ENCODE peak calls at places on chromosome 18, in six cellular contexts. M is right cardiac atrium, B is brain microvascular endothelial cell, G is SJSA1, S is fibroblast of lung, C is H9. H is an unnamed sample.
A peak's percentile ranks its signal among the peaks of the same experiment; 100 is the strongest.

GRCh38 chr18:66533693-66534092 is 70.2 kb downstream of the CDH19 start:
- DNase-seq in M (no peak), B (no peak), G (no peak), S (no peak), C (no peak), H (no peak)

GRCh38 chr18:7897119-7897518 is 330.0 kb downstream of the PTPRM start:
- DNase-seq in M (peak; percentile 22), B (no peak), G (no peak), S (no peak), C (no peak), H (no peak)

GRCh38 chr18:33010149-33010548 is 237.3 kb upstream of the KLHL14 start:
- DNase-seq in M (no peak), B (no peak), G (peak; percentile 11), S (no peak), C (no peak), H (no peak)

GRCh38 chr18:44731866-44732555 is 51.3 kb downstream of the SETBP1 start:
- DNase-seq in M (no peak), B (peak; percentile 39), G (no peak), S (no peak), C (no peak), H (no peak)

GRCh38 chr18:12308386-12309100 is 502 bp downstream of the TUBB6 start:
- DNase-seq in M (peak; percentile 94), B (peak; percentile 70), G (peak; percentile 93), S (peak; percentile 94), C (peak; percentile 66), H (no peak)

GRCh38 chr18:55477537-55478300 is 110.3 kb downstream of the TCF4 start:
- DNase-seq in M (no peak), B (no peak), G (peak; percentile 73), S (peak; percentile 76), C (no peak), H (no peak)

GRCh38 chr18:25111382-25112070 is 240.4 kb downstream of the ZNF521 start:
- DNase-seq in M (no peak), B (no peak), G (no peak), S (peak; percentile 37), C (no peak), H (no peak)

GRCh38 chr18:50038448-50038847 is 156.5 kb downstream of the MYO5B start:
- DNase-seq in M (no peak), B (peak; percentile 51), G (no peak), S (no peak), C (no peak), H (no peak)

GRCh38 chr18:79511271-79511670 is 115.5 kb downstream of the NFATC1 start:
- DNase-seq in M (peak; percentile 11), B (no peak), G (no peak), S (no peak), C (peak; percentile 12), H (no peak)

GRCh38 chr18:49013961-49014604 is 63.3 kb upstream of the SMAD7 start:
- DNase-seq in M (no peak), B (no peak), G (no peak), S (no peak), C (peak; percentile 27), H (no peak)

GRCh38 chr18:31723998-31724711 is 36.5 kb downstream of the SLC25A52 start:
- DNase-seq in M (peak; percentile 42), B (no peak), G (no peak), S (peak; percentile 18), C (no peak), H (no peak)

GRCh38 chr18:44548291-44549221 is 132.1 kb upstream of the SETBP1 start:
- DNase-seq in M (peak; percentile 17), B (peak; percentile 41), G (peak; percentile 14), S (peak; percentile 41), C (no peak), H (no peak)

GRCh38 chr18:37430346-37431076 is 135.1 kb downstream of the CELF4 start:
- DNase-seq in M (no peak), B (no peak), G (no peak), S (no peak), C (peak; percentile 83), H (no peak)

GRCh38 chr18:48926420-48926857 is 24.3 kb downstream of the SMAD7 start:
- DNase-seq in M (no peak), B (no peak), G (no peak), S (no peak), C (no peak), H (no peak)

GRCh38 chr18:57787068-57787682 is 15.9 kb downstream of the ATP8B1 start:
- DNase-seq in M (no peak), B (no peak), G (no peak), S (no peak), C (no peak), H (no peak)

GRCh38 chr18:3035635-3036034 is 22.7 kb upstream of the LPIN2 start:
- DNase-seq in M (no peak), B (no peak), G (no peak), S (no peak), C (no peak), H (no peak)

GRCh38 chr18:71442830-71443229 is 1101.3 kb downstream of the CBLN2 start:
- DNase-seq in M (no peak), B (no peak), G (no peak), S (peak; percentile 82), C (no peak), H (no peak)

GRCh38 chr18:35289293-35290069 is 548 bp downstream of the ZSCAN30 start:
- DNase-seq in M (no peak), B (no peak), G (peak; percentile 23), S (peak; percentile 18), C (peak; percentile 31), H (no peak)

GRCh38 chr18:60556326-60556725 is 183.8 kb upstream of the MC4R start:
- DNase-seq in M (no peak), B (no peak), G (no peak), S (no peak), C (no peak), H (no peak)

GRCh38 chr18:62387257-62387656 is 62.1 kb downstream of the TNFRSF11A start:
- DNase-seq in M (no peak), B (no peak), G (no peak), S (no peak), C (no peak), H (no peak)

GRCh38 chr18:55748227-55748738 is 160.3 kb upstream of the TCF4 start:
- DNase-seq in M (no peak), B (no peak), G (no peak), S (no peak), C (no peak), H (no peak)

GRCh38 chr18:56789004-56789888 is 138.1 kb downstream of the WDR7 start:
- DNase-seq in M (peak; percentile 27), B (peak; percentile 51), G (peak; percentile 9), S (peak; percentile 26), C (peak; percentile 59), H (no peak)

GRCh38 chr18:70172225-70172624 is 33.3 kb downstream of the RTTN start:
- DNase-seq in M (no peak), B (no peak), G (no peak), S (peak; percentile 61), C (no peak), H (no peak)

GRCh38 chr18:49650426-49650891 is 88.6 kb downstream of the LIPG start:
- DNase-seq in M (no peak), B (no peak), G (no peak), S (no peak), C (no peak), H (no peak)

GRCh38 chr18:35618703-35619102 is 37.2 kb downstream of the GALNT1 start:
- DNase-seq in M (no peak), B (no peak), G (peak; percentile 23), S (no peak), C (no peak), H (no peak)

GRCh38 chr18:43893001-43893637 is 615.8 kb upstream of the SYT4 start:
- DNase-seq in M (no peak), B (peak; percentile 90), G (peak; percentile 55), S (peak; percentile 94), C (no peak), H (no peak)

GRCh38 chr18:44922968-44923367 is 242.3 kb downstream of the SETBP1 start:
- DNase-seq in M (no peak), B (no peak), G (no peak), S (peak; percentile 73), C (no peak), H (no peak)

GRCh38 chr18:42001801-42002200 is 46.8 kb downstream of the PIK3C3 start:
- DNase-seq in M (no peak), B (no peak), G (no peak), S (no peak), C (no peak), H (no peak)
- H3K27ac ChIP-seq in M (no peak overlapping the region), B (no peak overlapping the region), G (no peak overlapping the region), S (no peak overlapping the region), C (no peak overlapping the region), H (no peak overlapping the region)

GRCh38 chr18:9210996-9211395 is 74.4 kb downstream of the ANKRD12 start:
- DNase-seq in M (no peak), B (peak; percentile 1), G (no peak), S (no peak), C (no peak), H (no peak)

GRCh38 chr18:9209230-9209629 is 72.6 kb downstream of the ANKRD12 start:
- DNase-seq in M (no peak), B (no peak), G (no peak), S (peak; percentile 62), C (no peak), H (no peak)

GRCh38 chr18:9216459-9216858 is 79.9 kb downstream of the ANKRD12 start:
- DNase-seq in M (no peak), B (no peak), G (no peak), S (no peak), C (no peak), H (no peak)

GRCh38 chr18:9215221-9215933 is 78.8 kb downstream of the ANKRD12 start:
- DNase-seq in M (no peak), B (no peak), G (no peak), S (no peak), C (no peak), H (no peak)

DNA sequence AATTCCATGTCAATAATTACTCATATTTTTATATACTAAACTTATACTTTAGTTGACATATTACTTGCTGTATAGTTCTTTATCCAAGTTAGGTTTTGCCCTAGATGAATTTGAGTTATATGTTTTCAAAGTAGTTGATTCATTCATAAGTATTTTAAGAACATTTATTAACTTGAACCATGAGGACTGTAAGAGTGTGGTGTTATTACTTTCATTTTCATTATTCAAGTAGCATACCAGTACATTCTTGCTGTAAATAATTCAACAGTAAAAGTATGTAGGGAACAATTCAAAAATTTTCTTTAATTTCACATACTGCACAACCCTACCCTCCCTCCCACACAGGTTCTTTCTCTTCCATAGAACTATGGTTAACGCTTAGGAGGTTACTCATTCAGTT is 75.4 kb downstream of the ANKRD12 start:
- DNase-seq in M (no peak), B (no peak), G (no peak), S (no peak), C (no peak), H (no peak)
- H3K27ac ChIP-seq in M (no peak overlapping the region), B (no peak overlapping the region), G (no peak overlapping the region), S (no peak overlapping the region), C (no peak overlapping the region), H (no peak overlapping the region)

GRCh38 chr18:76528477-76529432 is 33.7 kb upstream of the ZNF516 start:
- DNase-seq in M (no peak), B (peak; percentile 31), G (no peak), S (peak; percentile 86), C (no peak), H (no peak)
- H3K27ac ChIP-seq in M (no peak overlapping the region), B (no peak overlapping the region), G (no peak overlapping the region), S (peak overlapping the region; percentile 72), C (no peak overlapping the region), H (no peak overlapping the region)

DNA sequence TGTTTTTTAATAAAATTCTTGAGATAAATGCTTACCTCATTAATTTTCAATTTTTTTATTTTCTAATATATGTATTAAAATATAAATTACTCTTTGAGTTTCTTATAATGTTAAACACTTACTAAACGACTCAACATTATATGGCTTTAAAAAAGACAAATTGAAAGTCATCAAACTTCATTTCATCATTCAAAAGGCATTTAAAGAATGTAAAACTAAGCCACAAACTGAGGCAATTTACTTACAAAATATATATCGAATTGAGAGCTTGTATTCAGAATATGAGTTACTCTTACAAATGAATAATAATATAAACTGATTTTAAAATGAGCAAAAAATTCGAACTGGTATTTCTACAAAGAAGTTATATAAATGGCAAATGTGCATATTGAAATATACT is 1262.2 kb upstream of the PIK3C3 start:
- DNase-seq in M (no peak), B (no peak), G (no peak), S (peak; percentile 17), C (no peak), H (no peak)
- H3K27ac ChIP-seq in M (no peak overlapping the region), B (no peak overlapping the region), G (no peak overlapping the region), S (no peak overlapping the region), C (no peak overlapping the region), H (no peak overlapping the region)